ENCODE peak calls at places on chromosome 1, in six cellular contexts. G is NCI-H2081; N is activated CD8-positive, alpha-beta T cell treated with anti-CD3 and anti-CD28 coated beads for 36 hours; M is LoVo; V is endodermal cell; O is A172. U is an unnamed sample.

GRCh38 chr1:6601865-6602668 is 602 bp downstream of the KLHL21 start:
- DNase-seq in G (peak), N (peak), M (peak), V (peak), O (no peak), U (no peak)

GRCh38 chr1:208942394-208942793 is 641.1 kb upstream of the CAMK1G start:
- DNase-seq in G (no peak), N (no peak), M (no peak), V (no peak), O (peak), U (no peak)

GRCh38 chr1:37323486-37324377 is 150.6 kb upstream of the ZC3H12A start:
- DNase-seq in G (peak), N (peak), M (no peak), V (peak), O (no peak), U (no peak)

GRCh38 chr1:218813247-218813646 is 360.4 kb upstream of the LYPLAL1 start:
- DNase-seq in G (no peak), N (no peak), M (no peak), V (no peak), O (no peak), U (no peak)

GRCh38 chr1:199742547-199742946 is 285.0 kb upstream of the NR5A2 start:
- DNase-seq in G (no peak), N (peak), M (peak), V (no peak), O (peak), U (no peak)

GRCh38 chr1:225567789-225568188 is 85.1 kb downstream of the ENAH start:
- DNase-seq in G (no peak), N (no peak), M (no peak), V (no peak), O (no peak), U (no peak)

GRCh38 chr1:156852414-156852874 is 6.5 kb downstream of the INSRR start:
- DNase-seq in G (peak), N (no peak), M (no peak), V (no peak), O (no peak), U (peak)

GRCh38 chr1:37946703-37947360 is at the start of gene INPP5B:
- DNase-seq in G (no peak), N (peak), M (no peak), V (peak), O (peak), U (peak)

GRCh38 chr1:229076217-229076616 is 194.7 kb upstream of the RAB4A start:
- DNase-seq in G (no peak), N (no peak), M (no peak), V (no peak), O (no peak), U (no peak)

GRCh38 chr1:216140650-216141547 is 282.3 kb downstream of the USH2A start:
- DNase-seq in G (peak), N (no peak), M (no peak), V (peak), O (no peak), U (no peak)

GRCh38 chr1:39936724-39937491 is 18.0 kb upstream of the MFSD2A start:
- DNase-seq in G (no peak), N (no peak), M (no peak), V (no peak), O (no peak), U (no peak)

GRCh38 chr1:29708818-29709710 is 472.7 kb downstream of the PTPRU start:
- DNase-seq in G (peak), N (no peak), M (no peak), V (no peak), O (peak), U (no peak)

GRCh38 chr1:40651138-40651857 is 14.2 kb downstream of the RIMS3 start:
- DNase-seq in G (peak), N (no peak), M (peak), V (no peak), O (no peak), U (peak)

GRCh38 chr1:47276850-47277249 is 37.1 kb downstream of the STIL start:
- DNase-seq in G (no peak), N (no peak), M (no peak), V (no peak), O (no peak), U (no peak)

GRCh38 chr1:93471911-93472310 is 24.0 kb downstream of the FNBP1L start:
- DNase-seq in G (no peak), N (no peak), M (no peak), V (no peak), O (peak), U (peak)

GRCh38 chr1:46248122-46248920 is 758 bp downstream of the RAD54L start:
- DNase-seq in G (peak), N (peak), M (peak), V (peak), O (peak), U (peak)

GRCh38 chr1:16397095-16397494 is 30.1 kb downstream of the SZRD1 start:
- DNase-seq in G (no peak), N (no peak), M (no peak), V (no peak), O (no peak), U (no peak)

GRCh38 chr1:94322696-94323095 is 85.3 kb upstream of the ARHGAP29 start:
- DNase-seq in G (peak), N (no peak), M (peak), V (peak), O (peak), U (no peak)

GRCh38 chr1:55285849-55286248 is 70.7 kb upstream of the USP24 start:
- DNase-seq in G (no peak), N (no peak), M (no peak), V (no peak), O (no peak), U (no peak)

GRCh38 chr1:7363481-7363880 is 407.6 kb upstream of the VAMP3 start:
- DNase-seq in G (no peak), N (no peak), M (no peak), V (no peak), O (no peak), U (no peak)

GRCh38 chr1:43258370-43258769 is 11.4 kb upstream of the TMEM125 start:
- DNase-seq in G (no peak), N (no peak), M (no peak), V (no peak), O (no peak), U (no peak)

GRCh38 chr1:200883118-200883517 is 10.3 kb downstream of the GPR25 start:
- DNase-seq in G (no peak), N (no peak), M (no peak), V (peak), O (no peak), U (no peak)

GRCh38 chr1:164637461-164638375 is 78.7 kb downstream of the PBX1 start:
- DNase-seq in G (peak), N (no peak), M (no peak), V (no peak), O (peak), U (no peak)

GRCh38 chr1:34918609-34919561 is 10.6 kb downstream of the DLGAP3 start:
- DNase-seq in G (no peak), N (peak), M (no peak), V (peak), O (no peak), U (no peak)

GRCh38 chr1:232978091-232978634 is 27.8 kb downstream of the NTPCR start:
- DNase-seq in G (no peak), N (no peak), M (no peak), V (no peak), O (no peak), U (no peak)

GRCh38 chr1:117570988-117571409 is 34.8 kb upstream of the TENT5C start:
- DNase-seq in G (no peak), N (no peak), M (peak), V (peak), O (no peak), U (no peak)

GRCh38 chr1:40687059-40687458 is 4.4 kb upstream of the NFYC start:
- DNase-seq in G (no peak), N (no peak), M (no peak), V (no peak), O (no peak), U (no peak)

GRCh38 chr1:245154429-245155185 is at the start of gene KIF26B:
- DNase-seq in G (peak), N (peak), M (peak), V (peak), O (peak), U (peak)

GRCh38 chr1:15956150-15956549 is 19.8 kb downstream of the ZBTB17 start:
- DNase-seq in G (no peak), N (no peak), M (no peak), V (no peak), O (no peak), U (no peak)

GRCh38 chr1:167270230-167270817 is 49.6 kb downstream of the POU2F1 start:
- DNase-seq in G (no peak), N (no peak), M (no peak), V (no peak), O (no peak), U (no peak)

GRCh38 chr1:2322593-2323295 is 68.6 kb downstream of the MORN1 start:
- DNase-seq in G (no peak), N (no peak), M (no peak), V (no peak), O (no peak), U (no peak)

GRCh38 chr1:51306950-51307349 is 23.4 kb downstream of the TTC39A start:
- DNase-seq in G (no peak), N (no peak), M (no peak), V (no peak), O (no peak), U (peak)

GRCh38 chr1:22177354-22178003 is 34.6 kb upstream of the WNT4 start:
- DNase-seq in G (no peak), N (peak), M (no peak), V (no peak), O (no peak), U (no peak)

GRCh38 chr1:38872401-38873026 is 634 bp downstream of the MYCBP start:
- DNase-seq in G (peak), N (peak), M (no peak), V (no peak), O (no peak), U (no peak)

GRCh38 chr1:211492511-211493132 is 660 bp upstream of the RD3 start:
- DNase-seq in G (no peak), N (no peak), M (no peak), V (no peak), O (no peak), U (no peak)

GRCh38 chr1:182752077-182752826 is 37.3 kb upstream of the NPL start:
- DNase-seq in G (no peak), N (no peak), M (no peak), V (peak), O (peak), U (no peak)

GRCh38 chr1:1144122-1144842 is 28.4 kb upstream of the C1orf159 start:
- DNase-seq in G (peak), N (peak), M (peak), V (peak), O (no peak), U (peak)

GRCh38 chr1:88935522-88936222 is 44.3 kb upstream of the GTF2B start:
- DNase-seq in G (peak), N (peak), M (peak), V (no peak), O (no peak), U (peak)